ENCODE peak calls at places on chromosomes 13 and 19, in seven cellular contexts. One of them, this sample, is unnamed.
A peak's percentile ranks its signal among the peaks of the same experiment; 100 is the strongest.

GRCh38 chr19:49327878-49328544 is 3.0 kb upstream of the SLC6A16 start:
- DNase-seq in left lung: no peak
- DNase-seq in mucosa of descending colon: no peak
- DNase-seq in neural crest cell: no peak
- DNase-seq in heart left ventricle: no peak
- DNase-seq in stimulated activated CD8-positive, alpha-beta memory T cell treated with anti-CD3 and anti-CD28 coated beads, Interleukin-12 subunit alpha, Interleukin-12 subunit beta, amount 100 ng/mL, for 4 hours: no peak
- DNase-seq in ACHN: peak; percentile 33
- DNase-seq in this sample: peak; percentile 10

GRCh38 chr19:35124098-35125060 is 8.8 kb downstream of the FXYD3 start:
- DNase-seq in left lung: peak; percentile 97
- DNase-seq in mucosa of descending colon: peak; percentile 97
- DNase-seq in neural crest cell: no peak
- DNase-seq in heart left ventricle: peak; percentile 95
- DNase-seq in stimulated activated CD8-positive, alpha-beta memory T cell treated with anti-CD3 and anti-CD28 coated beads, Interleukin-12 subunit alpha, Interleukin-12 subunit beta, amount 100 ng/mL, for 4 hours: peak; percentile 76
- DNase-seq in ACHN: peak; percentile 80
- DNase-seq in this sample: peak; percentile 81

GRCh38 chr19:1810439-1811160 is 1.5 kb downstream of the ATP8B3 start:
- DNase-seq in left lung: peak; percentile 77
- DNase-seq in mucosa of descending colon: peak; percentile 34
- DNase-seq in neural crest cell: no peak
- DNase-seq in heart left ventricle: no peak
- DNase-seq in stimulated activated CD8-positive, alpha-beta memory T cell treated with anti-CD3 and anti-CD28 coated beads, Interleukin-12 subunit alpha, Interleukin-12 subunit beta, amount 100 ng/mL, for 4 hours: no peak
- DNase-seq in ACHN: no peak
- DNase-seq in this sample: no peak

GRCh38 chr13:69180025-69180424 is 927.6 kb upstream of the ATXN8OS start:
- DNase-seq in left lung: no peak
- DNase-seq in mucosa of descending colon: no peak
- DNase-seq in neural crest cell: no peak
- DNase-seq in heart left ventricle: no peak
- DNase-seq in stimulated activated CD8-positive, alpha-beta memory T cell treated with anti-CD3 and anti-CD28 coated beads, Interleukin-12 subunit alpha, Interleukin-12 subunit beta, amount 100 ng/mL, for 4 hours: no peak
- DNase-seq in ACHN: no peak
- DNase-seq in this sample: no peak

GRCh38 chr19:30446844-30447243 is 74.7 kb downstream of the ZNF536 start:
- DNase-seq in left lung: no peak
- DNase-seq in mucosa of descending colon: no peak
- DNase-seq in neural crest cell: no peak
- DNase-seq in heart left ventricle: no peak
- DNase-seq in stimulated activated CD8-positive, alpha-beta memory T cell treated with anti-CD3 and anti-CD28 coated beads, Interleukin-12 subunit alpha, Interleukin-12 subunit beta, amount 100 ng/mL, for 4 hours: no peak
- DNase-seq in ACHN: no peak
- DNase-seq in this sample: no peak

GRCh38 chr19:39408392-39409206 is 2.0 kb downstream of the ZFP36 start:
- DNase-seq in left lung: no peak
- DNase-seq in mucosa of descending colon: peak; percentile 59
- DNase-seq in neural crest cell: no peak
- DNase-seq in heart left ventricle: no peak
- DNase-seq in stimulated activated CD8-positive, alpha-beta memory T cell treated with anti-CD3 and anti-CD28 coated beads, Interleukin-12 subunit alpha, Interleukin-12 subunit beta, amount 100 ng/mL, for 4 hours: no peak
- DNase-seq in ACHN: no peak
- DNase-seq in this sample: no peak

GRCh38 chr13:49292742-49293498 is 45.2 kb downstream of the CDADC1 start:
- DNase-seq in left lung: no peak
- DNase-seq in mucosa of descending colon: no peak
- DNase-seq in neural crest cell: no peak
- DNase-seq in heart left ventricle: peak; percentile 57
- DNase-seq in stimulated activated CD8-positive, alpha-beta memory T cell treated with anti-CD3 and anti-CD28 coated beads, Interleukin-12 subunit alpha, Interleukin-12 subunit beta, amount 100 ng/mL, for 4 hours: no peak
- DNase-seq in ACHN: no peak
- DNase-seq in this sample: no peak

GRCh38 chr13:70310720-70311119 is 202.5 kb upstream of the KLHL1 start:
- DNase-seq in left lung: no peak
- DNase-seq in mucosa of descending colon: no peak
- DNase-seq in neural crest cell: peak; percentile 24
- DNase-seq in heart left ventricle: no peak
- DNase-seq in stimulated activated CD8-positive, alpha-beta memory T cell treated with anti-CD3 and anti-CD28 coated beads, Interleukin-12 subunit alpha, Interleukin-12 subunit beta, amount 100 ng/mL, for 4 hours: no peak
- DNase-seq in ACHN: peak; percentile 62
- DNase-seq in this sample: peak; percentile 28

GRCh38 chr19:30049226-30049625 is 107.2 kb downstream of the URI1 start:
- DNase-seq in left lung: no peak
- DNase-seq in mucosa of descending colon: no peak
- DNase-seq in neural crest cell: no peak
- DNase-seq in heart left ventricle: no peak
- DNase-seq in stimulated activated CD8-positive, alpha-beta memory T cell treated with anti-CD3 and anti-CD28 coated beads, Interleukin-12 subunit alpha, Interleukin-12 subunit beta, amount 100 ng/mL, for 4 hours: no peak
- DNase-seq in ACHN: no peak
- DNase-seq in this sample: no peak

GRCh38 chr13:28611654-28612131 is 47.2 kb upstream of the POMP start:
- DNase-seq in left lung: no peak
- DNase-seq in mucosa of descending colon: no peak
- DNase-seq in neural crest cell: no peak
- DNase-seq in heart left ventricle: no peak
- DNase-seq in stimulated activated CD8-positive, alpha-beta memory T cell treated with anti-CD3 and anti-CD28 coated beads, Interleukin-12 subunit alpha, Interleukin-12 subunit beta, amount 100 ng/mL, for 4 hours: no peak
- DNase-seq in ACHN: no peak
- DNase-seq in this sample: no peak

GRCh38 chr19:47514151-47514868 is 553 bp downstream of the NAPA start:
- DNase-seq in left lung: peak; percentile 65
- DNase-seq in mucosa of descending colon: peak; percentile 51
- DNase-seq in neural crest cell: no peak
- DNase-seq in heart left ventricle: no peak
- DNase-seq in stimulated activated CD8-positive, alpha-beta memory T cell treated with anti-CD3 and anti-CD28 coated beads, Interleukin-12 subunit alpha, Interleukin-12 subunit beta, amount 100 ng/mL, for 4 hours: no peak
- DNase-seq in ACHN: no peak
- DNase-seq in this sample: no peak

GRCh38 chr19:6806488-6806887 is 34.0 kb downstream of the VAV1 start:
- DNase-seq in left lung: no peak
- DNase-seq in mucosa of descending colon: no peak
- DNase-seq in neural crest cell: no peak
- DNase-seq in heart left ventricle: no peak
- DNase-seq in stimulated activated CD8-positive, alpha-beta memory T cell treated with anti-CD3 and anti-CD28 coated beads, Interleukin-12 subunit alpha, Interleukin-12 subunit beta, amount 100 ng/mL, for 4 hours: no peak
- DNase-seq in ACHN: no peak
- DNase-seq in this sample: no peak

GRCh38 chr13:111431241-111431640 is 110.8 kb downstream of the TEX29 start:
- DNase-seq in left lung: no peak
- DNase-seq in mucosa of descending colon: no peak
- DNase-seq in neural crest cell: no peak
- DNase-seq in heart left ventricle: no peak
- DNase-seq in stimulated activated CD8-positive, alpha-beta memory T cell treated with anti-CD3 and anti-CD28 coated beads, Interleukin-12 subunit alpha, Interleukin-12 subunit beta, amount 100 ng/mL, for 4 hours: no peak
- DNase-seq in ACHN: no peak
- DNase-seq in this sample: no peak

GRCh38 chr19:15014579-15014978 is 34.7 kb upstream of the CASP14 start:
- DNase-seq in left lung: no peak
- DNase-seq in mucosa of descending colon: no peak
- DNase-seq in neural crest cell: no peak
- DNase-seq in heart left ventricle: no peak
- DNase-seq in stimulated activated CD8-positive, alpha-beta memory T cell treated with anti-CD3 and anti-CD28 coated beads, Interleukin-12 subunit alpha, Interleukin-12 subunit beta, amount 100 ng/mL, for 4 hours: no peak
- DNase-seq in ACHN: no peak
- DNase-seq in this sample: no peak

GRCh38 chr19:15337202-15337601 is 4.9 kb upstream of the BRD4 start:
- DNase-seq in left lung: no peak
- DNase-seq in mucosa of descending colon: no peak
- DNase-seq in neural crest cell: no peak
- DNase-seq in heart left ventricle: no peak
- DNase-seq in stimulated activated CD8-positive, alpha-beta memory T cell treated with anti-CD3 and anti-CD28 coated beads, Interleukin-12 subunit alpha, Interleukin-12 subunit beta, amount 100 ng/mL, for 4 hours: no peak
- DNase-seq in ACHN: no peak
- DNase-seq in this sample: no peak

GRCh38 chr13:29504691-29505090 is 90.8 kb downstream of the SLC7A1 start:
- DNase-seq in left lung: no peak
- DNase-seq in mucosa of descending colon: no peak
- DNase-seq in neural crest cell: no peak
- DNase-seq in heart left ventricle: no peak
- DNase-seq in stimulated activated CD8-positive, alpha-beta memory T cell treated with anti-CD3 and anti-CD28 coated beads, Interleukin-12 subunit alpha, Interleukin-12 subunit beta, amount 100 ng/mL, for 4 hours: no peak
- DNase-seq in ACHN: no peak
- DNase-seq in this sample: no peak

GRCh38 chr19:1016647-1017114 is 4.2 kb downstream of the TMEM259 start:
- DNase-seq in left lung: peak; percentile 65
- DNase-seq in mucosa of descending colon: peak; percentile 62
- DNase-seq in neural crest cell: no peak
- DNase-seq in heart left ventricle: no peak
- DNase-seq in stimulated activated CD8-positive, alpha-beta memory T cell treated with anti-CD3 and anti-CD28 coated beads, Interleukin-12 subunit alpha, Interleukin-12 subunit beta, amount 100 ng/mL, for 4 hours: no peak
- DNase-seq in ACHN: no peak
- DNase-seq in this sample: no peak

GRCh38 chr13:110626510-110626909 is 11.2 kb downstream of the NAXD start:
- DNase-seq in left lung: no peak
- DNase-seq in mucosa of descending colon: no peak
- DNase-seq in neural crest cell: no peak
- DNase-seq in heart left ventricle: no peak
- DNase-seq in stimulated activated CD8-positive, alpha-beta memory T cell treated with anti-CD3 and anti-CD28 coated beads, Interleukin-12 subunit alpha, Interleukin-12 subunit beta, amount 100 ng/mL, for 4 hours: no peak
- DNase-seq in ACHN: no peak
- DNase-seq in this sample: no peak

GRCh38 chr13:36820222-36820621 is 1.2 kb downstream of the RFXAP start:
- DNase-seq in left lung: no peak
- DNase-seq in mucosa of descending colon: no peak
- DNase-seq in neural crest cell: no peak
- DNase-seq in heart left ventricle: no peak
- DNase-seq in stimulated activated CD8-positive, alpha-beta memory T cell treated with anti-CD3 and anti-CD28 coated beads, Interleukin-12 subunit alpha, Interleukin-12 subunit beta, amount 100 ng/mL, for 4 hours: no peak
- DNase-seq in ACHN: no peak
- DNase-seq in this sample: no peak

GRCh38 chr13:97307882-97308624 is 85.9 kb downstream of the MBNL2 start:
- DNase-seq in left lung: no peak
- DNase-seq in mucosa of descending colon: no peak
- DNase-seq in neural crest cell: no peak
- DNase-seq in heart left ventricle: peak; percentile 49
- DNase-seq in stimulated activated CD8-positive, alpha-beta memory T cell treated with anti-CD3 and anti-CD28 coated beads, Interleukin-12 subunit alpha, Interleukin-12 subunit beta, amount 100 ng/mL, for 4 hours: no peak
- DNase-seq in ACHN: peak; percentile 17
- DNase-seq in this sample: no peak

GRCh38 chr13:97810152-97810551 is 143.3 kb upstream of the IPO5 start:
- DNase-seq in left lung: no peak
- DNase-seq in mucosa of descending colon: no peak
- DNase-seq in neural crest cell: no peak
- DNase-seq in heart left ventricle: no peak
- DNase-seq in stimulated activated CD8-positive, alpha-beta memory T cell treated with anti-CD3 and anti-CD28 coated beads, Interleukin-12 subunit alpha, Interleukin-12 subunit beta, amount 100 ng/mL, for 4 hours: no peak
- DNase-seq in ACHN: peak; percentile 14
- DNase-seq in this sample: peak; percentile 12

GRCh38 chr19:4278460-4278901 is 585 bp upstream of the SHD start:
- DNase-seq in left lung: no peak
- DNase-seq in mucosa of descending colon: no peak
- DNase-seq in neural crest cell: no peak
- DNase-seq in heart left ventricle: no peak
- DNase-seq in stimulated activated CD8-positive, alpha-beta memory T cell treated with anti-CD3 and anti-CD28 coated beads, Interleukin-12 subunit alpha, Interleukin-12 subunit beta, amount 100 ng/mL, for 4 hours: no peak
- DNase-seq in ACHN: no peak
- DNase-seq in this sample: no peak

GRCh38 chr13:74035881-74036280 is 98.3 kb downstream of the KLF12 start:
- DNase-seq in left lung: no peak
- DNase-seq in mucosa of descending colon: no peak
- DNase-seq in neural crest cell: no peak
- DNase-seq in heart left ventricle: no peak
- DNase-seq in stimulated activated CD8-positive, alpha-beta memory T cell treated with anti-CD3 and anti-CD28 coated beads, Interleukin-12 subunit alpha, Interleukin-12 subunit beta, amount 100 ng/mL, for 4 hours: no peak
- DNase-seq in ACHN: no peak
- DNase-seq in this sample: no peak

GRCh38 chr19:14674764-14675163 is at the start of gene ADGRE3:
- DNase-seq in left lung: no peak
- DNase-seq in mucosa of descending colon: no peak
- DNase-seq in neural crest cell: no peak
- DNase-seq in heart left ventricle: no peak
- DNase-seq in stimulated activated CD8-positive, alpha-beta memory T cell treated with anti-CD3 and anti-CD28 coated beads, Interleukin-12 subunit alpha, Interleukin-12 subunit beta, amount 100 ng/mL, for 4 hours: no peak
- DNase-seq in ACHN: no peak
- DNase-seq in this sample: no peak

GRCh38 chr19:15430526-15431120 is 11.8 kb upstream of the AKAP8L start:
- DNase-seq in left lung: no peak
- DNase-seq in mucosa of descending colon: no peak
- DNase-seq in neural crest cell: no peak
- DNase-seq in heart left ventricle: no peak
- DNase-seq in stimulated activated CD8-positive, alpha-beta memory T cell treated with anti-CD3 and anti-CD28 coated beads, Interleukin-12 subunit alpha, Interleukin-12 subunit beta, amount 100 ng/mL, for 4 hours: no peak
- DNase-seq in ACHN: no peak
- DNase-seq in this sample: no peak

GRCh38 chr19:50478901-50479715 is 2.5 kb upstream of the GARIN5A start:
- DNase-seq in left lung: peak; percentile 56
- DNase-seq in mucosa of descending colon: no peak
- DNase-seq in neural crest cell: no peak
- DNase-seq in heart left ventricle: no peak
- DNase-seq in stimulated activated CD8-positive, alpha-beta memory T cell treated with anti-CD3 and anti-CD28 coated beads, Interleukin-12 subunit alpha, Interleukin-12 subunit beta, amount 100 ng/mL, for 4 hours: no peak
- DNase-seq in ACHN: no peak
- DNase-seq in this sample: no peak

GRCh38 chr19:17469371-17470203 is 737 bp upstream of the SLC27A1 start:
- DNase-seq in left lung: peak; percentile 95
- DNase-seq in mucosa of descending colon: peak; percentile 97
- DNase-seq in neural crest cell: peak; percentile 81
- DNase-seq in heart left ventricle: peak; percentile 96
- DNase-seq in stimulated activated CD8-positive, alpha-beta memory T cell treated with anti-CD3 and anti-CD28 coated beads, Interleukin-12 subunit alpha, Interleukin-12 subunit beta, amount 100 ng/mL, for 4 hours: peak; percentile 82
- DNase-seq in ACHN: peak; percentile 90
- DNase-seq in this sample: peak; percentile 81

GRCh38 chr13:48954086-48954485 is 21.6 kb upstream of the FNDC3A start:
- DNase-seq in left lung: no peak
- DNase-seq in mucosa of descending colon: no peak
- DNase-seq in neural crest cell: no peak
- DNase-seq in heart left ventricle: no peak
- DNase-seq in stimulated activated CD8-positive, alpha-beta memory T cell treated with anti-CD3 and anti-CD28 coated beads, Interleukin-12 subunit alpha, Interleukin-12 subunit beta, amount 100 ng/mL, for 4 hours: no peak
- DNase-seq in ACHN: no peak
- DNase-seq in this sample: no peak

GRCh38 chr19:50024719-50025021 is 502 bp downstream of the VRK3 start:
- DNase-seq in left lung: no peak
- DNase-seq in mucosa of descending colon: no peak
- DNase-seq in neural crest cell: no peak
- DNase-seq in heart left ventricle: no peak
- DNase-seq in stimulated activated CD8-positive, alpha-beta memory T cell treated with anti-CD3 and anti-CD28 coated beads, Interleukin-12 subunit alpha, Interleukin-12 subunit beta, amount 100 ng/mL, for 4 hours: no peak
- DNase-seq in ACHN: no peak
- DNase-seq in this sample: no peak

GRCh38 chr19:38676023-38676877 is 28.8 kb downstream of the ACTN4 start:
- DNase-seq in left lung: no peak
- DNase-seq in mucosa of descending colon: no peak
- DNase-seq in neural crest cell: no peak
- DNase-seq in heart left ventricle: peak; percentile 65
- DNase-seq in stimulated activated CD8-positive, alpha-beta memory T cell treated with anti-CD3 and anti-CD28 coated beads, Interleukin-12 subunit alpha, Interleukin-12 subunit beta, amount 100 ng/mL, for 4 hours: no peak
- DNase-seq in ACHN: no peak
- DNase-seq in this sample: no peak

GRCh38 chr19:55391191-55391670 is 5.5 kb downstream of the RPL28 start:
- DNase-seq in left lung: no peak
- DNase-seq in mucosa of descending colon: no peak
- DNase-seq in neural crest cell: no peak
- DNase-seq in heart left ventricle: no peak
- DNase-seq in stimulated activated CD8-positive, alpha-beta memory T cell treated with anti-CD3 and anti-CD28 coated beads, Interleukin-12 subunit alpha, Interleukin-12 subunit beta, amount 100 ng/mL, for 4 hours: no peak
- DNase-seq in ACHN: no peak
- DNase-seq in this sample: no peak

GRCh38 chr13:103671547-103671946 is 605.3 kb upstream of the SLC10A2 start:
- DNase-seq in left lung: no peak
- DNase-seq in mucosa of descending colon: no peak
- DNase-seq in neural crest cell: no peak
- DNase-seq in heart left ventricle: no peak
- DNase-seq in stimulated activated CD8-positive, alpha-beta memory T cell treated with anti-CD3 and anti-CD28 coated beads, Interleukin-12 subunit alpha, Interleukin-12 subunit beta, amount 100 ng/mL, for 4 hours: no peak
- DNase-seq in ACHN: no peak
- DNase-seq in this sample: no peak

GRCh38 chr19:41031926-41032325 is 40.8 kb downstream of the CYP2B6 start:
- DNase-seq in left lung: no peak
- DNase-seq in mucosa of descending colon: no peak
- DNase-seq in neural crest cell: no peak
- DNase-seq in heart left ventricle: no peak
- DNase-seq in stimulated activated CD8-positive, alpha-beta memory T cell treated with anti-CD3 and anti-CD28 coated beads, Interleukin-12 subunit alpha, Interleukin-12 subunit beta, amount 100 ng/mL, for 4 hours: no peak
- DNase-seq in ACHN: no peak
- DNase-seq in this sample: no peak

GRCh38 chr19:32254128-32254527 is 91.3 kb upstream of the ZNF507 start:
- DNase-seq in left lung: no peak
- DNase-seq in mucosa of descending colon: no peak
- DNase-seq in neural crest cell: no peak
- DNase-seq in heart left ventricle: no peak
- DNase-seq in stimulated activated CD8-positive, alpha-beta memory T cell treated with anti-CD3 and anti-CD28 coated beads, Interleukin-12 subunit alpha, Interleukin-12 subunit beta, amount 100 ng/mL, for 4 hours: no peak
- DNase-seq in ACHN: no peak
- DNase-seq in this sample: no peak

GRCh38 chr13:32195713-32196112 is 119.5 kb downstream of the ZAR1L start:
- DNase-seq in left lung: no peak
- DNase-seq in mucosa of descending colon: no peak
- DNase-seq in neural crest cell: no peak
- DNase-seq in heart left ventricle: no peak
- DNase-seq in stimulated activated CD8-positive, alpha-beta memory T cell treated with anti-CD3 and anti-CD28 coated beads, Interleukin-12 subunit alpha, Interleukin-12 subunit beta, amount 100 ng/mL, for 4 hours: no peak
- DNase-seq in ACHN: no peak
- DNase-seq in this sample: no peak